ENCODE peak calls at places on chromosomes 2 and 18, in eight cellular contexts. N is spleen, Q is cardiac fibroblast, D is A549, W is epithelial cell of esophagus, Y is mucosa of descending colon, T is foreskin fibroblast, I is lower leg skin. H is an unnamed sample.

GRCh38 chr2:25521126-25521525 is 152.3 kb downstream of the DTNB start:
- DNase-seq in N (no peak), T (peak), W (no peak), Y (no peak), Q (peak), D (no peak), I (no peak), H (no peak)

GRCh38 chr2:18244840-18245239 is 315.6 kb downstream of the RDH14 start:
- DNase-seq in Q (no peak), T (no peak), W (no peak), D (peak), I (no peak), Y (no peak), N (no peak), H (no peak)

GRCh38 chr2:182038579-182038978 is 52.9 kb downstream of the PPP1R1C start:
- DNase-seq in T (peak), I (no peak), Y (no peak), Q (peak), W (peak), D (peak), N (no peak), H (no peak)

GRCh38 chr2:74316616-74317295 is 26.5 kb downstream of the SLC4A5 start:
- DNase-seq in D (no peak), T (no peak), Q (no peak), Y (no peak), W (no peak), I (no peak), N (no peak), H (no peak)

GRCh38 chr2:10444463-10444862 is 3.7 kb downstream of the ODC1 start:
- DNase-seq in Y (no peak), W (no peak), Q (no peak), I (no peak), D (no peak), N (no peak), T (no peak), H (no peak)

GRCh38 chr2:42214669-42215068 is 45.5 kb downstream of the EML4 start:
- DNase-seq in Q (peak), T (peak), N (no peak), D (no peak), W (peak), Y (no peak), I (no peak), H (no peak)

GRCh38 chr2:86064006-86064405 is 41.7 kb downstream of the POLR1A start:
- DNase-seq in W (no peak), N (no peak), T (peak), D (no peak), Y (no peak), I (no peak), Q (peak), H (peak)

GRCh38 chr2:152513029-152513428 is 178.1 kb downstream of the FMNL2 start:
- DNase-seq in T (no peak), D (no peak), Q (no peak), I (no peak), W (no peak), N (no peak), Y (no peak), H (no peak)

GRCh38 chr2:151032741-151033152 is 228.9 kb downstream of the RBM43 start:
- DNase-seq in N (no peak), W (peak), Y (no peak), T (peak), Q (peak), D (no peak), I (no peak), H (peak)

GRCh38 chr2:46164581-46165301 is 132.5 kb upstream of the EPAS1 start:
- DNase-seq in Y (no peak), D (peak), T (peak), W (peak), N (no peak), Q (peak), I (peak), H (peak)

GRCh38 chr2:46162329-46162870 is 134.8 kb upstream of the EPAS1 start:
- DNase-seq in W (no peak), I (no peak), N (no peak), Q (peak), T (peak), D (no peak), Y (no peak), H (no peak)

GRCh38 chr2:46165916-46166315 is 131.3 kb upstream of the EPAS1 start:
- DNase-seq in D (no peak), T (no peak), I (no peak), W (no peak), N (no peak), Y (no peak), Q (no peak), H (no peak)

GRCh38 chr2:46163031-46163430 is 134.2 kb upstream of the EPAS1 start:
- DNase-seq in T (no peak), I (no peak), D (no peak), W (no peak), Q (no peak), Y (no peak), N (no peak), H (no peak)

DNA sequence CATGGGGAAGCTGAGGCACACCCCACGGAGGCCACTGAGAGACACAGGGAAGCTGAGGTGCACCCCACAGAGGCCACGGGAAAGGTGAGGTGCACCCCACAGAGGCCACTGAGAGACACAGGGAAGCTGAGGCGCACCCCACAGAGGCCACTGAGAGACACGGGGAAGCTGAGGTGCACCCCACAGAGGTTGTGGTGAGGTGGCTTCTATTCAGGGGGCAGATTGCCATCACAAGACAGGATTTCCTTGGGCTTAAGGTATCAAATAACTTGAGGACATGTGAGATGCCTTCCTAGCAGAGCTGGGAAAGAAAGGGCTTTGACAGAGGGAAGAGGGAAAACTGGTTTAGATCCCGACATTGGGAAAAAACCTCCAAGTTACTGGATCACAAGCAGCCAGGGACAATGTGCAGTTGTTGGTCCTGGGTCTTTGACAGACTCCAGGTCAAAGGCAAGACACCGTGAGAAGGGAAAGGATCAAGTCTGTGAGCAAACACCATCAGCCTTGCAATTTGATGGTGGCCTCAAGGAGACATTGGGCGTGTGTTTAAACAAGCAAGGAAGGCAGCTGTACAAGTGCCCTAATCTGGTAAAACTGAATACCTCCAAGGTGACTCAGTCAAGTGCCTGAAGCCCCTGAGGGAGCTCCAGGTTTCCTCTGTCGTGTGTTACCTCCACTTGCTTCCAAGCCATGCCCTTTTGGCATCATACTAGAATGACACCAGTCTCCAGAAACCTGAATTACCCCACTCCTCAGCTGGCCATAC is 133.2 kb upstream of the EPAS1 start:
- DNase-seq in Y (no peak), Q (peak), W (peak), N (no peak), D (peak), T (no peak), I (no peak), H (no peak)
- H3K4me3 ChIP-seq in Y (no peak), Q (no peak), W (no peak), N (no peak), D (peak), T (no peak), I (no peak), H (no peak)

DNA sequence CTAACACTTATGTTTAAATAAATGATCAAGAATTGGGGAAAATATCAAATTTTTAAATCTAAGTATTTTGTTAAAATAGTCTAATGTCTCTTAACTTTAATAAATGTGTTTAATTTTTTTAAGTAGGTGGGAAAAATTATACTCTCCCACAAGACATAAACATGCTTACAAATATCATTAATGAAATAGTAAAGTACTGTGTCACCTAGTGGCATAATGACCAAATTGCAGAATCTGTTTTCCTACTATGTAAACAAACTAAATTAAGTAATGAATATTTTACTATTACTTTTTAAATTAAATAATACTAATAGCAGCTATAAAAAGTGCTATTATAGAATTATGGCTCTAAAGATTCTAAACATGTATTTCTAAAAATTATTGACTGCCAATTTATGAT is 52.0 kb upstream of the CHAC2 start:
- DNase-seq in Q (peak), Y (no peak), D (peak), T (peak), N (no peak), W (peak), I (no peak), H (no peak)
- TF ChIP-seq CTCF in Q (peak), Y (no peak), D (peak), T (peak), N (no peak), W (peak), I (no peak), H (peak)

DNA sequence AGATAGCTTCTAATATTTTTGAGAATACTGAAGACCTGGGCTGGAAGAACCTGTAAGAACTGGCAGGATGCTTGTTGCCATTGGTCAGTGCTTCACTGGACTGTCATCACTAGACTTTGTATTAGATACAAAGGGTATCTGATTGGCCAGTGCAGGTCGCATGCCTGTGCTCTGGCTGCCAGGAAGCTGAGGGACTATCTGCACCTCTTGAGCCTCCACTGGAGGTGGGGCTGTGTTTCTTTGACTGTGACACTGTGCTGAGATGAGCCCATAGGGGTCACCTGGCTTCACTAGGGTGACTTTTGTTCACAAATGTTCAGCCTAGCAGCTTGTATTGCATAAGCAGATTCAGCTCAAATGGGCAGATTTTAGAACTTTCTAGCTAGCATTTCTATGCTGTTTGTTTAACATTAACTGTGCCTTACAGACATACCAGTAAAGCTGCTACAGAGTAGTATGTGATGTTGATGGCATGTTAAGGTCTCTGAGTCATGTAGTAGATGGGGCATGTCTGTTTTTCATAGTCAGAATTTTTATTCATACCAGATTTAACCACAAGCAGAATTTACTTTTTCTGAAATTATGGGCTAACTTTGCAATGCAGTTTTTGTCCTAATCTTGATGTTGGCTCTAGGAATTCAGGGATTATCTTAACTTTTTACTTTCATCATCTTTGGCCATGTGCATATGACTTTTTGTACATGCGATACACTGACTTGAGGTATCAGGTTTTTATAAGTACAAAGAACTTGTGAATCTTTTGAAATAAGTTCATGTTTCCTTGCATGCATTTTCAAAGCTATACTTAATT is 56.1 kb downstream of the RHBDD1 start:
- DNase-seq in W (peak), N (no peak), D (no peak), T (peak), Q (peak), I (no peak), Y (no peak), H (peak)
- H3K4me3 ChIP-seq in W (no peak), N (no peak), D (no peak), T (no peak), Q (no peak), I (no peak), Y (no peak), H (no peak)

GRCh38 chr2:209189893-209190292 is 234.0 kb upstream of the MAP2 start:
- DNase-seq in T (no peak), N (no peak), Q (no peak), I (no peak), W (no peak), Y (no peak), D (no peak), H (no peak)
- TF ChIP-seq CTCF in T (no peak), N (no peak), Q (no peak), I (no peak), W (no peak), Y (no peak), D (no peak), H (no peak)

GRCh38 chr2:238163494-238164198 is 4.9 kb downstream of the ERFE start:
- DNase-seq in I (no peak), T (peak), D (no peak), W (no peak), Y (peak), Q (no peak), N (peak), H (no peak)
- H3K4me3 ChIP-seq in I (no peak), T (no peak), D (no peak), W (peak), Y (no peak), Q (no peak), N (no peak), H (peak)

DNA sequence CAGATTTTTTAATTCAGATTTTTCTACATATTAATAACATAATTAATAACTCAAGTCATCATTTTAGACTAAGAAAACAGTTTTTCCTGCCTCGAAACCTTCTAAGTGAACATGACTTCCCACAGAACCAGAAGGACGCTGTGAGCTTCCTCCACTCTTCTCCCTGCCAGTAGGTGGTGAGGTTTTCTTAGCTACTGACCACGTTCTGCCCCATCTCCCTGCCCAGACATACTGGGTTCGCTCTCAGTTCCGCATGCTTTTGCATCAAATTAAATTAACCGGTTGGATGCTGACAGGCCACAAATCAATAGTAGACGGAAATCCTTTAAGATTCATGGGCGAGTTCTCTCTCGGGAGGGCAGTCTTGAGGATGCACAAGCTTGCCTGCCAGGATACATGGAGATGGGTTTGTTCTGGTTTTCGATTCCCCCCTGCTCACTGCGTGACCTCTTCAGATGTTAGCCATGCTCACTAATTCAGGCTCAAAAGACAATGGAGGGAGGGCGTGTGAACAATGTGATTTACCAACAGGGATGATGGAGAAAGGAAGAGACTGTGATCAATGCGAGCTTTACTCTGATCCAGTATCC is 375.9 kb downstream of the EIPR1 start:
- DNase-seq in T (no peak), D (peak), I (no peak), Q (peak), Y (no peak), N (no peak), W (no peak), H (no peak)
- TF ChIP-seq CTCF in T (no peak), D (peak), I (no peak), Q (no peak), Y (no peak), N (no peak), W (no peak), H (peak)

GRCh38 chr18:10726198-10727068 is 200.6 kb downstream of the NAPG start:
- DNase-seq in Y (no peak), T (no peak), W (peak), I (no peak), D (no peak), Q (no peak), N (no peak), H (no peak)
- H3K4me3 ChIP-seq in Y (no peak), T (no peak), W (peak), I (no peak), D (no peak), Q (no peak), N (no peak), H (no peak)

GRCh38 chr2:140353541-140353940 is 1573.4 kb upstream of the NXPH2 start:
- DNase-seq in I (no peak), D (no peak), N (no peak), Y (no peak), T (peak), Q (peak), W (peak), H (no peak)

GRCh38 chr2:140351692-140352091 is 1571.5 kb upstream of the NXPH2 start:
- DNase-seq in T (no peak), Y (no peak), N (no peak), I (no peak), W (no peak), D (no peak), Q (no peak), H (no peak)

GRCh38 chr2:140348826-140349225 is 1568.6 kb upstream of the NXPH2 start:
- DNase-seq in T (no peak), D (no peak), I (no peak), Y (no peak), W (no peak), N (no peak), Q (no peak), H (no peak)

GRCh38 chr2:140354544-140354943 is 1574.4 kb upstream of the NXPH2 start:
- DNase-seq in N (no peak), Y (no peak), Q (no peak), D (no peak), W (no peak), I (no peak), T (no peak), H (no peak)

GRCh38 chr2:140349695-140350094 is 1569.5 kb upstream of the NXPH2 start:
- DNase-seq in Q (no peak), I (no peak), W (no peak), N (no peak), D (no peak), T (no peak), Y (no peak), H (no peak)
- TF ChIP-seq CTCF in Q (no peak), I (no peak), W (no peak), N (no peak), D (no peak), T (no peak), Y (no peak), H (no peak)

GRCh38 chr2:5673148-5673860 is 18.9 kb upstream of the SOX11 start:
- DNase-seq in I (no peak), W (no peak), N (peak), Q (no peak), Y (no peak), T (no peak), D (no peak), H (no peak)

GRCh38 chr2:5668682-5669267 is 23.4 kb upstream of the SOX11 start:
- DNase-seq in W (no peak), N (no peak), Q (no peak), T (no peak), D (no peak), Y (no peak), I (no peak), H (no peak)

GRCh38 chr2:5677133-5677532 is 15.1 kb upstream of the SOX11 start:
- DNase-seq in D (no peak), W (no peak), Y (no peak), T (no peak), N (no peak), I (no peak), Q (no peak), H (no peak)

GRCh38 chr2:5673861-5674240 is 18.3 kb upstream of the SOX11 start:
- DNase-seq in I (no peak), N (no peak), W (no peak), Y (no peak), Q (no peak), T (peak), D (no peak), H (no peak)

DNA sequence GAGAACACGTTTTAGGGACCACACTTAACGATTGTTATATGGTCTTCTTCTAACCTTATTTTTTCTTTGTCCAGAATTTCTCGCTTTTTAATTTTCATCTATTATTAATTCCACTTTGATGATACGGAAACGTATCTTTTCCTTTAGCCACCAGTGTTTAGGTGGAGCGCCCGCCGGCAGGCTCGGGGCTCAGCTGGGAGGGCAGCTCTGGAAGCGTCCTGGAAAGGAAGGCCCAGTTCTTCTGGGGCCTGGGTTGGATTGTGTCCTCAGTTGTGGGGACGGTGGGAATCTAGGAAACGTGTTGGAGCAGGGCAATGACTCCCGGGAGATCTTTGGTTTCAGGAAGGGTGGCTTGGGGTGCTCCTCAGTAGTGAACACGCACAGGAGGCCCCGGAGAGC is 19.4 kb upstream of the SOX11 start:
- DNase-seq in Y (no peak), Q (no peak), T (no peak), W (no peak), D (no peak), I (no peak), N (no peak), H (no peak)
- H3K4me3 ChIP-seq in Y (no peak), Q (no peak), T (no peak), W (no peak), D (no peak), I (no peak), N (no peak), H (no peak)

DNA sequence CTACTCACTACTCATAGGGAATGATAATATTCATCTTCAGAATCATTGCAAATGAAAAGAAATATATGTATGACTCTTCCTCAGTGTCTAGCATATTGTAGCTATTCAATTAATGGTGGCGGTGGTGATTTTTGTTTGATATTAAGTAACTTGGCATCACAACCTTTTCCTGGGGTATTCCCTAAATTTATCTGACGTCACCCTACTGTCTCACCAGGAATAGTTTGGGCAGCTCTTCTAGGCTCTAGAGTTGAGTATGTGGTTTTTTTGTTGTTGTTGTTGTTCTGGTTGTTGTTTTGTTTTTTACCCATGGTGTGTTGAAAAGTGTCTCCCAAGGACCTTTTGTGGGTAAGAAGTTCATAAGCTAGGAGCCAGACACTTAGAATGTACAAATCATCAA is 1320.3 kb upstream of the LRRTM1 start:
- DNase-seq in W (no peak), Y (no peak), Q (no peak), D (no peak), T (no peak), N (no peak), I (no peak), H (no peak)
- TF ChIP-seq CTCF in W (no peak), Y (no peak), Q (no peak), D (no peak), T (no peak), N (no peak), I (no peak), H (no peak)